ENCODE peak calls at places on chromosomes 16 and 17, in nine cellular contexts. Y is thyroid gland, Z is suprapubic skin, N is erythroblast, B is adrenal gland, Q is uterus, R is spleen, U is IMR-90, T is prostate gland. M is an unnamed sample.

GRCh38 chr16:17970816-17971291 is 365.7 kb downstream of the NPIPA8 start:
- DNase-seq in N (no peak), Q (no peak), B (no peak), R (no peak), Z (no peak), U (no peak), T (no peak), Y (no peak), M (no peak)

GRCh38 chr17:80647746-80648145 is 103.1 kb downstream of the RPTOR start:
- DNase-seq in B (no peak), N (no peak), Z (no peak), T (no peak), Y (no peak), R (no peak), Q (no peak), U (peak; percentile 97), M (no peak)

GRCh38 chr17:51154176-51154575 is 817 bp downstream of the NME1 start:
- DNase-seq in R (no peak), Z (no peak), B (no peak), Y (no peak), T (no peak), U (peak; percentile 20), N (peak; percentile 52), Q (no peak), M (no peak)

GRCh38 chr17:77323413-77324171 is 182.8 kb downstream of the SEC14L1 start:
- DNase-seq in B (peak; percentile 75), Z (peak; percentile 81), R (peak; percentile 85), U (peak; percentile 52), Q (peak; percentile 66), N (no peak), Y (peak; percentile 91), T (no peak), M (no peak)

GRCh38 chr16:10501016-10501607 is 79.3 kb downstream of the EMP2 start:
- DNase-seq in T (no peak), U (no peak), Q (no peak), Y (no peak), B (no peak), N (peak; percentile 77), Z (no peak), R (no peak), M (no peak)

GRCh38 chr17:7855643-7856080 is 796 bp downstream of the TMEM88 start:
- DNase-seq in B (no peak), R (no peak), T (no peak), Z (peak; percentile 75), Y (no peak), U (no peak), Q (peak; percentile 36), N (no peak), M (no peak)

GRCh38 chr16:376817-377418 is 4.9 kb downstream of the PGAP6 start:
- DNase-seq in R (peak; percentile 70), Z (no peak), B (no peak), U (no peak), N (no peak), Q (no peak), T (no peak), Y (no peak), M (no peak)

GRCh38 chr16:10629592-10629963 is 49.2 kb upstream of the EMP2 start:
- DNase-seq in R (no peak), N (no peak), Z (no peak), Y (no peak), T (no peak), Q (no peak), U (no peak), B (no peak), M (no peak)

GRCh38 chr16:67514382-67514828 is 14.2 kb upstream of the RIPOR1 start:
- DNase-seq in N (peak; percentile 88), Z (peak; percentile 90), Y (peak; percentile 79), Q (peak; percentile 72), T (peak; percentile 64), U (peak; percentile 84), R (peak; percentile 89), B (peak; percentile 96), M (no peak)

GRCh38 chr16:51845586-51845985 is 694.5 kb upstream of the SALL1 start:
- DNase-seq in B (no peak), Q (no peak), U (no peak), R (no peak), Y (peak; percentile 95), Z (no peak), T (no peak), N (no peak), M (no peak)

GRCh38 chr17:1229891-1230571 is 40.2 kb upstream of the BHLHA9 start:
- DNase-seq in B (no peak), T (no peak), U (no peak), Z (no peak), N (no peak), Q (no peak), Y (no peak), R (no peak), M (no peak)

GRCh38 chr17:1227917-1228751 is 42.1 kb upstream of the BHLHA9 start:
- DNase-seq in Z (peak; percentile 74), Q (no peak), B (peak; percentile 57), T (no peak), Y (no peak), N (no peak), U (no peak), R (peak; percentile 84), M (peak; percentile 66)

GRCh38 chr17:1231456-1231855 is 38.8 kb upstream of the BHLHA9 start:
- DNase-seq in R (no peak), Y (no peak), T (no peak), N (no peak), B (peak; percentile 44), Z (peak; percentile 89), Q (no peak), U (no peak), M (no peak)

GRCh38 chr17:1228752-1229353 is 41.4 kb upstream of the BHLHA9 start:
- DNase-seq in B (no peak), Z (no peak), Y (no peak), R (peak; percentile 73), N (no peak), U (no peak), Q (no peak), T (no peak), M (peak; percentile 48)

DNA sequence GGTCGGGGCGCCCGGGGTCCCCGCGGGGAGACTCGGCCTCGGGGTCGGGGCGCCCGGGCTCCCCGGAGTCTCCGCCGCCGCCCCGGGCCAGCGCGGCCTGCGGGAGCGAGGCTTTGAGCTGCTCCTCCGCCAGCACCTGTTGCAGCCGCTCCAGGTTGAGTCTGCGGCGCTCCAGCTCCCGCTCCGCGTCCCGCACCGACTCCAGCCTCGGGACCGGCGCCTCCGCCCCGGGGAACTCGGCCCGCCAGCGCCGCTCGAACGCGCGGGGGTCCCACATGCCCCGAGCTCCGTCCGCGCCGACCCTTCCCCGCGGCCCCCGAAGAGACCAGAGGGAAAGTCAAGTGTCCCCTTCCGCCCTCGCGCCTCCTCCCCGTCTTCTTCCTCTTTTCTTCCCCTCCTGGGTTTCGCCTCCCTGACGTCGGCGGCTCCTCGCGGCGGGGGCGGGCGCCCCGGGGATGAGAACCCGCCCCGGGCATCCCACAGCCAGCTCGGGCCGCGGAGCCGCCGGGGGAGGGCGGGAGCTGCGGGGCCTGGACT is 40.8 kb upstream of the BHLHA9 start:
- DNase-seq in Y (peak; percentile 28), N (no peak), T (no peak), R (peak; percentile 93), B (peak; percentile 62), Z (peak; percentile 88), Q (peak; percentile 37), U (no peak), M (peak; percentile 96)
- TF ChIP-seq POLR2A in Y (no peak), N (no peak), T (peak; percentile 47), R (peak; percentile 36), B (no peak), Z (no peak), Q (peak; percentile 27), U (no peak), M (peak; percentile 89)

GRCh38 chr16:56269824-56270684 is 78.8 kb downstream of the GNAO1 start:
- DNase-seq in N (no peak), U (peak; percentile 86), Y (no peak), T (no peak), Z (no peak), B (no peak), R (peak; percentile 46), Q (no peak), M (no peak)
- TF ChIP-seq POLR2A in N (no peak), U (no peak), Y (no peak), T (no peak), Z (no peak), B (no peak), R (no peak), Q (no peak), M (no peak)

GRCh38 chr17:22277595-22277994 is 585.3 kb downstream of the KCNJ18 start:
- DNase-seq in Z (no peak), Q (no peak), N (no peak), T (no peak), Y (no peak), B (no peak), U (no peak), R (peak; percentile 41), M (no peak)
- TF ChIP-seq POLR2A in Z (no peak), Q (no peak), N (no peak), T (no peak), Y (no peak), B (no peak), U (no peak), R (no peak), M (no peak)

GRCh38 chr16:28041615-28042014 is 21.9 kb downstream of the GSG1L start:
- DNase-seq in U (no peak), Z (no peak), Q (no peak), Y (no peak), B (no peak), T (no peak), N (no peak), R (no peak), M (no peak)
- TF ChIP-seq POLR2A in U (no peak), Z (no peak), Q (no peak), Y (no peak), B (no peak), T (no peak), N (no peak), R (no peak), M (no peak)

M was measured in GM12892.